ENCODE peak calls at places on chromosomes 16 and 17, in four cellular contexts. One of them, this sample, is unnamed.

GRCh38 chr16:79037429-79038373 is 562.8 kb downstream of the MAF start:
- DNase-seq in esophagus muscularis mucosa: no peak
- DNase-seq in tibial nerve: no peak
- DNase-seq in HCT116: no peak
- DNase-seq in this sample: no peak

GRCh38 chr16:79090966-79091365 is 509.6 kb downstream of the MAF start:
- DNase-seq in esophagus muscularis mucosa: no peak
- DNase-seq in tibial nerve: no peak
- DNase-seq in HCT116: no peak
- DNase-seq in this sample: no peak

GRCh38 chr16:20931066-20931465 is 30.5 kb downstream of the LYRM1 start:
- DNase-seq in esophagus muscularis mucosa: no peak
- DNase-seq in tibial nerve: no peak
- DNase-seq in HCT116: no peak
- DNase-seq in this sample: no peak

GRCh38 chr17:9401434-9401833 is 174.2 kb downstream of the STX8 start:
- DNase-seq in esophagus muscularis mucosa: no peak
- DNase-seq in tibial nerve: no peak
- DNase-seq in HCT116: no peak
- DNase-seq in this sample: no peak

GRCh38 chr17:50918071-50918932 is 52.1 kb upstream of the TOB1 start:
- DNase-seq in esophagus muscularis mucosa: no peak
- DNase-seq in tibial nerve: no peak
- DNase-seq in HCT116: no peak
- DNase-seq in this sample: no peak

GRCh38 chr16:10979717-10980601 is 35.6 kb downstream of the CLEC16A start:
- DNase-seq in esophagus muscularis mucosa: no peak
- DNase-seq in tibial nerve: peak; percentile 31
- DNase-seq in HCT116: no peak
- DNase-seq in this sample: no peak

GRCh38 chr16:73725147-73725546 is 571.5 kb upstream of the PSMD7 start:
- DNase-seq in esophagus muscularis mucosa: peak; percentile 55
- DNase-seq in tibial nerve: no peak
- DNase-seq in HCT116: no peak
- DNase-seq in this sample: no peak

GRCh38 chr17:1072551-1072961 is 75.6 kb downstream of the TIMM22 start:
- DNase-seq in esophagus muscularis mucosa: no peak
- DNase-seq in tibial nerve: no peak
- DNase-seq in HCT116: no peak
- DNase-seq in this sample: no peak

DNA sequence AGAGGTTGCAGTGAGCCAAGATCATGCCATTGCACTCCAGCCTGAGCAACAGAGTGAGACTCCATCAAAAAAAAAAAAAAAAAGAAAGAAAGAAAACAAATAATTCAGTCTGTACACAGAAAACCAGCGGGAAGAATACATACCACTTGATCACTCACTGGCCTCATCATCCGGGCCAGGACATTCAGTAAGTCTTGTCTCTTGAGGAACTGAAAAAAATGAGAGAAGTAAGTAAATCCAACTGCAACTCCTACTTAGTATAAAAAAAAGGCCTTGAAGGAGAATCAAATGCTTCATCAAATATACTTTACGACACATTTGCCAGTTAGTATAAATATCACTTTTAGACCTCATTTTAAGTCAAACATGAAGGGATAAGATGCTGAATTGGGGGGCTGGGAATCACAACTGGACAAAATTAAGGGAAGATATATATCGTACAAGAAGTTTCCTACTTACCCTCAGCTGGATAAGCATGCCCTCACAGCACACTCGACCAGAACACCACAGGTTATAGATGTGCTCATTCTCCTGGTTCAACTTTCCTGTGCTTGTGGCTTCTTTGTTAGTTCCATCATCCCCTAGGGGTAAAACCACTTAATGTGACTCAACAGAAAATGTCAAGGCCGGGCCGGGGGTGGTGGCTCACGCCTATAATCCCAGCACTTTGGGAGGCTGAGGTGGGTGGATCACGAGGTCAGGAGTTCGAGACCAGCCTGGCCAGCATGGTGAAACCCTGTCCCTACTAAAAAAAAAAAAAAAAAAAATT is 12.4 kb downstream of the CCDC47 start:
- DNase-seq in esophagus muscularis mucosa: no peak
- DNase-seq in tibial nerve: no peak
- DNase-seq in HCT116: no peak
- DNase-seq in this sample: no peak
- TF ChIP-seq CTCF in esophagus muscularis mucosa: no peak
- TF ChIP-seq CTCF in tibial nerve: no peak
- TF ChIP-seq CTCF in HCT116: no peak
- TF ChIP-seq CTCF in this sample: no peak

GRCh38 chr16:3059041-3059722 is 6.3 kb upstream of the IL32 start:
- DNase-seq in esophagus muscularis mucosa: peak; percentile 94
- DNase-seq in tibial nerve: peak; percentile 58
- DNase-seq in HCT116: peak; percentile 60
- DNase-seq in this sample: peak; percentile 93

GRCh38 chr16:3059723-3060242 is 5.7 kb upstream of the IL32 start:
- DNase-seq in esophagus muscularis mucosa: no peak
- DNase-seq in tibial nerve: no peak
- DNase-seq in HCT116: no peak
- DNase-seq in this sample: no peak

GRCh38 chr16:3057181-3058166 is 8.0 kb upstream of the IL32 start:
- DNase-seq in esophagus muscularis mucosa: no peak
- DNase-seq in tibial nerve: no peak
- DNase-seq in HCT116: no peak
- DNase-seq in this sample: no peak

GRCh38 chr16:3056336-3057180 is 8.9 kb upstream of the IL32 start:
- DNase-seq in esophagus muscularis mucosa: no peak
- DNase-seq in tibial nerve: no peak
- DNase-seq in HCT116: no peak
- DNase-seq in this sample: no peak

GRCh38 chr16:3058173-3059030 is 7.0 kb upstream of the IL32 start:
- DNase-seq in esophagus muscularis mucosa: no peak
- DNase-seq in tibial nerve: no peak
- DNase-seq in HCT116: peak; percentile 35
- DNase-seq in this sample: no peak
- TF ChIP-seq CTCF in esophagus muscularis mucosa: no peak
- TF ChIP-seq CTCF in tibial nerve: no peak
- TF ChIP-seq CTCF in HCT116: peak; percentile 23
- TF ChIP-seq CTCF in this sample: no peak

GRCh38 chr16:84315422-84315821 is 20.7 kb downstream of the WFDC1 start:
- DNase-seq in esophagus muscularis mucosa: no peak
- DNase-seq in tibial nerve: no peak
- DNase-seq in HCT116: no peak
- DNase-seq in this sample: no peak
- TF ChIP-seq CTCF in esophagus muscularis mucosa: no peak
- TF ChIP-seq CTCF in tibial nerve: no peak
- TF ChIP-seq CTCF in HCT116: peak; percentile 8
- TF ChIP-seq CTCF in this sample: no peak

GRCh38 chr16:22989598-22989997 is 159.7 kb downstream of the USP31 start:
- DNase-seq in esophagus muscularis mucosa: no peak
- DNase-seq in tibial nerve: no peak
- DNase-seq in HCT116: no peak
- DNase-seq in this sample: no peak
- TF ChIP-seq CTCF in esophagus muscularis mucosa: no peak
- TF ChIP-seq CTCF in tibial nerve: no peak
- TF ChIP-seq CTCF in HCT116: no peak
- TF ChIP-seq CTCF in this sample: no peak

GRCh38 chr17:80826955-80827645 is 164.5 kb upstream of the CHMP6 start:
- DNase-seq in esophagus muscularis mucosa: no peak
- DNase-seq in tibial nerve: peak; percentile 26
- DNase-seq in HCT116: no peak
- DNase-seq in this sample: no peak
- TF ChIP-seq CTCF in esophagus muscularis mucosa: no peak
- TF ChIP-seq CTCF in tibial nerve: no peak
- TF ChIP-seq CTCF in HCT116: no peak
- TF ChIP-seq CTCF in this sample: no peak

This sample was measured in type B pancreatic cell.